ENCODE peak calls at places on chromosomes 4 and X, in seven cellular contexts. M is GM23338, G is HepG2, O is suprapubic skin, U is sigmoid colon, V is vagina, J is SK-N-SH. B is an unnamed sample.

GRCh38 chrX:71664889-71665491 is 2.4 kb upstream of the LOC101059915 start:
- DNase-seq in M (no peak), G (no peak), O (no peak), U (no peak), V (peak), J (no peak), B (peak)

GRCh38 chr4:138347561-138347960 is 105.4 kb upstream of the SLC7A11 start:
- DNase-seq in M (no peak), G (no peak), O (no peak), U (no peak), V (no peak), J (no peak), B (no peak)

GRCh38 chrX:68079961-68080360 is 353.3 kb downstream of the OPHN1 start:
- DNase-seq in M (no peak), G (no peak), O (no peak), U (no peak), V (no peak), J (no peak), B (no peak)

GRCh38 chr4:118979712-118980111 is 91.1 kb downstream of the SYNPO2 start:
- DNase-seq in M (no peak), G (no peak), O (no peak), U (no peak), V (no peak), J (no peak), B (no peak)

GRCh38 chrX:147848009-147848408 is 63.7 kb upstream of the FMR1 start:
- DNase-seq in M (no peak), G (no peak), O (no peak), U (no peak), V (no peak), J (no peak), B (no peak)

GRCh38 chrX:103464071-103464773 is 55.1 kb downstream of the RAB40A start:
- DNase-seq in M (peak), G (peak), O (no peak), U (no peak), V (no peak), J (peak), B (no peak)

GRCh38 chr4:139453041-139453370 is 915 bp upstream of the RAB33B start:
- DNase-seq in M (peak), G (peak), O (no peak), U (no peak), V (no peak), J (no peak), B (no peak)

GRCh38 chr4:52823478-52824092 is 38.5 kb upstream of the RASL11B start:
- DNase-seq in M (no peak), G (no peak), O (no peak), U (no peak), V (no peak), J (no peak), B (no peak)

GRCh38 chr4:1242506-1243450 is 6.2 kb downstream of the CTBP1 start:
- DNase-seq in M (no peak), G (no peak), O (peak), U (peak), V (no peak), J (peak), B (peak)

GRCh38 chr4:137509855-137510282 is 22.4 kb downstream of the PCDH18 start:
- DNase-seq in M (no peak), G (no peak), O (no peak), U (no peak), V (no peak), J (no peak), B (no peak)

GRCh38 chrX:35670894-35671293 is 127.2 kb upstream of the MAGEB16 start:
- DNase-seq in M (no peak), G (no peak), O (no peak), U (no peak), V (no peak), J (no peak), B (no peak)

GRCh38 chr4:17336524-17336941 is 175.4 kb downstream of the QDPR start:
- DNase-seq in M (no peak), G (peak), O (no peak), U (peak), V (no peak), J (no peak), B (peak)

GRCh38 chr4:68434836-68435235 is 12.4 kb upstream of the TMPRSS11E start:
- DNase-seq in M (no peak), G (no peak), O (no peak), U (no peak), V (no peak), J (no peak), B (no peak)

GRCh38 chrX:64428371-64428770 is 33.1 kb upstream of the MTMR8 start:
- DNase-seq in M (peak), G (no peak), O (no peak), U (no peak), V (no peak), J (no peak), B (no peak)

GRCh38 chr4:19329631-19330030 is 922.1 kb upstream of the SLIT2 start:
- DNase-seq in M (no peak), G (no peak), O (no peak), U (no peak), V (no peak), J (no peak), B (no peak)

GRCh38 chrX:10221651-10222050 is 64.9 kb downstream of the CLCN4 start:
- DNase-seq in M (no peak), G (no peak), O (no peak), U (no peak), V (no peak), J (no peak), B (no peak)

GRCh38 chr4:87973283-87974169 is 2.0 kb upstream of the SPP1 start:
- DNase-seq in M (peak), G (peak), O (no peak), U (no peak), V (no peak), J (peak), B (peak)

GRCh38 chrX:19334945-19335626 is 8.6 kb upstream of the PDHA1 start:
- DNase-seq in M (peak), G (peak), O (no peak), U (no peak), V (no peak), J (no peak), B (no peak)

DNA sequence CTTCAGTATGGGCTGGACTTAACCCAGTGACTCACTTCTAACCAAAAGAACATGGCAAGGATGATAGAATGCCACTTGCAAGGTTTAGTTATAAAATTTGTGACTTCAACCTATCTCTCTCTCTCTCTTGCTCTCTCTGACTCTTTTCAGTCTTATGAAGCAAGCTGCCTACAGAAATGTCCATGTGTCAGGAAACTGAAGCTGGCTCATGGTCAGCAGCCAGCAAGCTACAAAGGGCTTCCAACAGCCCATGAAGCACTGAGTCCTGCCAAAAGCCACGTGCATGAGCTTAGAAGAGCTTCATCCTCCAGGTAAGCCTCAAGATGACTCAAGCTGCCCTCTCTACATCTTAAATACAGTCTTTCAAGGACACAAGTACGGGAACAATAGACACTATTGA is 100.3 kb downstream of the HS3ST1 start:
- DNase-seq in M (no peak), G (no peak), O (no peak), U (no peak), V (no peak), J (no peak), B (no peak)
- TF ChIP-seq CTCF in M (no peak), G (no peak), O (no peak), U (no peak), V (no peak), J (no peak), B (no peak)

GRCh38 chr4:38062088-38062893 is 102.1 kb downstream of the PTTG2 start:
- DNase-seq in M (peak), G (peak), O (peak), U (peak), V (no peak), J (peak), B (no peak)
- TF ChIP-seq POLR2AphosphoS5 in M (no peak), G (no peak), O (no peak), U (peak), V (peak), J (no peak), B (no peak)

GRCh38 chr4:151646322-151646721 is 114.5 kb downstream of the GATB start:
- DNase-seq in M (peak), G (no peak), O (no peak), U (no peak), V (no peak), J (no peak), B (no peak)
- TF ChIP-seq CTCF in M (peak), G (no peak), O (no peak), U (no peak), V (no peak), J (no peak), B (no peak)

DNA sequence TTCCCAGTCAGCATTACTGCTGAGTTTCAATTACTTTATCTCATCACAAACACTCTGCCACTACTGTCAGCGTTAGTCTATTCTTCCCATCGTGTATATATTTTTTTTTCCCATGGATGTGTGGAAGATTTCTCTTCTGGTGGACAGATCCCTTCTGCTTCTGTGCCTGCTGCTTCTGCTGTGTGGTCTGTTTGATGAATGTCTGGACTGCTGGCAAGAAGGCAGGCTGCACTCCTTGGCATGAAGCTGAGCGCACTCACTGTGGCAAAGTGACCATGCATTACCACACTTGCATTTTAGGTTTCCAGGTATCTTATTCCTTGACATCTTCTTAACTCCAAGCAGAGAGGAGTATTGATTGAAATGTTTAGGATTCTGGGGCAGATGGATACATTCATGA is 107.0 kb upstream of the PAQR3 start:
- DNase-seq in M (no peak), G (no peak), O (no peak), U (no peak), V (no peak), J (no peak), B (no peak)
- TF ChIP-seq POLR2AphosphoS5 in M (no peak), G (no peak), O (no peak), U (no peak), V (no peak), J (no peak), B (no peak)

GRCh38 chrX:155666741-155667140 is 54.0 kb upstream of the TMLHE start:
- DNase-seq in M (no peak), G (no peak), O (no peak), U (no peak), V (no peak), J (no peak), B (no peak)

GRCh38 chrX:155662297-155662696 is 49.5 kb upstream of the TMLHE start:
- DNase-seq in M (peak), G (peak), O (no peak), U (no peak), V (no peak), J (no peak), B (no peak)
- TF ChIP-seq CTCF in M (peak), G (peak), O (no peak), U (no peak), V (no peak), J (peak), B (no peak)

DNA sequence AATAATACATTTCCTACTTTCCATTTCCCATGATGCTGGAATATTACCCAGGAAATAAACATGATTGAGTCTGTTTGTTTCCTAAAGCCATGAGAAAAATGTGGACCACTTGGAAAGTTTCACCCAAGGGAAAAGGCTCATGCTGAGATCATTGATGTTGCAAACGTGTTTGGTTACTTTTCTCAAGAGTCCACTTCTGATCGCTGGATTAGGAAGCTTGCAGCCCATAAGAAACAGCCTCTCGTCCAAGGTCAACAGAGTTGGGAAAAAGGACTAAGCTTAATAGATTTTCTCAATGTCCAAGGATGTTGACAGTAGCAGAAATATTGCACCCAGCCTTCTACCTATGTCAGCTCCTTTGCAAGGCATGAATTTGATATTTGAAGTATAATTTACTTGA is 65.8 kb upstream of the BLTP1 start:
- DNase-seq in M (no peak), G (no peak), O (no peak), U (no peak), V (no peak), J (no peak), B (no peak)
- TF ChIP-seq POLR2AphosphoS5 in M (no peak), G (no peak), O (no peak), U (no peak), V (no peak), J (no peak), B (no peak)